ENCODE peak calls at places on chromosome 3, in five cellular contexts. K is neuronal stem cell, R is HT-29, Q is substantia nigra, E is NCI-H1105 treated with DMSO at 0.1 percent for 48 hours. M is an unnamed sample.

GRCh38 chr3:41932511-41932910 is 29.4 kb downstream of the ULK4 start:
- DNase-seq in R (peak), E (no peak), Q (no peak), K (no peak), M (no peak)

GRCh38 chr3:156171517-156172267 is 51.3 kb downstream of the KCNAB1 start:
- DNase-seq in R (peak), K (no peak), E (peak), Q (no peak), M (no peak)

GRCh38 chr3:127547761-127548605 is 42.5 kb downstream of the TPRA1 start:
- DNase-seq in K (peak), Q (peak), R (peak), E (peak), M (peak)

GRCh38 chr3:81876826-81877225 is 115.4 kb upstream of the GBE1 start:
- DNase-seq in K (no peak), Q (no peak), E (no peak), R (no peak), M (no peak)

GRCh38 chr3:126677862-126678549 is 23.1 kb upstream of the TXNRD3 start:
- DNase-seq in R (no peak), Q (no peak), K (no peak), E (no peak), M (no peak)

GRCh38 chr3:62875103-62876002 is at the start of gene CADPS:
- DNase-seq in R (no peak), K (no peak), Q (peak), E (peak), M (peak)

GRCh38 chr3:158532099-158532734 is 38.8 kb upstream of the MLF1 start:
- DNase-seq in R (peak), E (peak), Q (no peak), K (peak), M (no peak)

GRCh38 chr3:29694783-29695182 is 413.9 kb downstream of the RBMS3 start:
- DNase-seq in K (no peak), Q (no peak), R (no peak), E (no peak), M (no peak)

GRCh38 chr3:127124135-127124534 is 68.8 kb upstream of the PRR23E start:
- DNase-seq in R (no peak), K (no peak), Q (no peak), E (no peak), M (no peak)

GRCh38 chr3:131795382-131796085 is 239.3 kb downstream of the CPNE4 start:
- DNase-seq in E (peak), K (no peak), R (no peak), Q (no peak), M (no peak)

GRCh38 chr3:32861681-32862080 is 43.9 kb downstream of the TRIM71 start:
- DNase-seq in R (no peak), Q (no peak), E (no peak), K (no peak), M (no peak)